ENCODE peak calls at places on chromosomes 12 and 14, in nine cellular contexts. U, N, B, G, I, M, P, E and Q are unnamed samples.

GRCh38 chr14:50901361-50901760 is 29.5 kb downstream of the ABHD12B start:
- DNase-seq in P (no peak), G (no peak), E (no peak), B (no peak), U (no peak), M (no peak), I (no peak), N (no peak), Q (no peak)

GRCh38 chr12:109817627-109818231 is 15.5 kb downstream of the TRPV4 start:
- DNase-seq in I (no peak), M (no peak), U (no peak), N (no peak), G (no peak), B (no peak), E (no peak), P (no peak), Q (no peak)

GRCh38 chr12:6167327-6168280 is 32.6 kb upstream of the CD9 start:
- DNase-seq in E (peak; percentile 89), B (peak; percentile 99), M (no peak), U (no peak), N (peak; percentile 90), I (peak; percentile 98), G (peak; percentile 83), P (peak; percentile 82), Q (peak; percentile 75)

GRCh38 chr14:54533100-54533499 is 23.4 kb downstream of the CGRRF1 start:
- DNase-seq in G (no peak), B (no peak), I (no peak), N (no peak), U (no peak), E (no peak), P (no peak), M (no peak), Q (no peak)

GRCh38 chr12:6548556-6549378 is 7.1 kb downstream of the IFFO1 start:
- DNase-seq in E (no peak), I (peak; percentile 97), N (no peak), B (peak; percentile 90), G (no peak), P (no peak), M (no peak), U (no peak), Q (peak; percentile 68)

GRCh38 chr14:105348945-105349699 is 34.6 kb downstream of the PACS2 start:
- DNase-seq in N (no peak), P (no peak), G (no peak), U (no peak), M (no peak), B (no peak), E (no peak), I (no peak), Q (no peak)

GRCh38 chr12:1279050-1279449 is 288.0 kb downstream of the ERC1 start:
- DNase-seq in M (no peak), B (no peak), P (no peak), G (no peak), N (no peak), E (no peak), I (peak; percentile 6), U (no peak), Q (no peak)

GRCh38 chr14:79016828-79017505 is 846.8 kb downstream of the NRXN3 start:
- DNase-seq in M (no peak), P (no peak), I (peak; percentile 60), B (peak; percentile 88), E (no peak), G (peak; percentile 18), U (no peak), N (peak; percentile 48), Q (no peak)

GRCh38 chr14:54206477-54206876 is 190.3 kb upstream of the CDKN3 start:
- DNase-seq in G (no peak), E (no peak), B (no peak), P (no peak), N (no peak), U (no peak), M (no peak), I (no peak), Q (no peak)

GRCh38 chr14:83004456-83005006 is 1470.9 kb upstream of the SEL1L start:
- DNase-seq in B (no peak), I (no peak), M (no peak), P (no peak), G (no peak), E (no peak), U (no peak), N (no peak), Q (no peak)

GRCh38 chr12:50061172-50061571 is 3.8 kb downstream of the ASIC1 start:
- DNase-seq in B (no peak), N (no peak), E (no peak), P (no peak), I (no peak), M (no peak), G (no peak), U (no peak), Q (no peak)

GRCh38 chr12:15963271-15963670 is 52.1 kb downstream of the DERA start:
- DNase-seq in G (no peak), U (no peak), I (peak; percentile 81), P (no peak), M (no peak), B (peak; percentile 83), N (peak; percentile 66), E (no peak), Q (no peak)

GRCh38 chr12:6792522-6793201 is 3.3 kb downstream of the CD4 start:
- DNase-seq in U (no peak), I (no peak), N (no peak), B (peak; percentile 13), G (no peak), P (no peak), E (peak; percentile 78), M (no peak), Q (no peak)

GRCh38 chr12:90585640-90586304 is 369.2 kb downstream of the CCER1 start:
- DNase-seq in I (no peak), B (no peak), E (no peak), N (no peak), G (no peak), P (no peak), M (no peak), U (no peak), Q (no peak)

GRCh38 chr14:71142375-71143038 is 235.2 kb downstream of the PCNX1 start:
- DNase-seq in U (peak; percentile 61), B (peak; percentile 98), M (no peak), P (no peak), G (no peak), N (peak; percentile 94), E (no peak), I (peak; percentile 97), Q (no peak)

GRCh38 chr14:85565862-85566296 is 35.9 kb downstream of the FLRT2 start:
- DNase-seq in U (no peak), I (peak; percentile 79), G (no peak), M (no peak), E (no peak), N (peak; percentile 95), P (no peak), B (peak; percentile 69), Q (no peak)

GRCh38 chr14:92519246-92520101 is 5.9 kb downstream of the RIN3 start:
- DNase-seq in B (no peak), E (no peak), M (no peak), P (no peak), U (no peak), N (no peak), I (no peak), G (no peak), Q (no peak)

GRCh38 chr12:69105101-69105613 is 134.2 kb upstream of the CPSF6 start:
- DNase-seq in B (no peak), I (no peak), M (no peak), P (no peak), N (no peak), U (no peak), E (no peak), G (no peak), Q (no peak)

GRCh38 chr12:80589091-80589490 is 118.3 kb upstream of the MYF6 start:
- DNase-seq in G (no peak), N (no peak), E (no peak), U (no peak), P (no peak), M (no peak), B (no peak), I (no peak), Q (no peak)

GRCh38 chr14:101313268-101313667 is 248.0 kb upstream of the DIO3 start:
- DNase-seq in G (no peak), I (no peak), N (no peak), M (peak; percentile 80), U (no peak), P (no peak), E (no peak), B (no peak), Q (no peak)

GRCh38 chr14:101318271-101318670 is 243.0 kb upstream of the DIO3 start:
- DNase-seq in B (no peak), U (no peak), E (no peak), G (peak; percentile 46), I (no peak), N (no peak), M (peak; percentile 21), P (no peak), Q (no peak)

GRCh38 chr14:101320386-101320785 is 240.9 kb upstream of the DIO3 start:
- DNase-seq in B (no peak), N (no peak), P (no peak), U (no peak), M (peak; percentile 34), I (no peak), E (no peak), G (peak; percentile 28), Q (no peak)

GRCh38 chr14:101315802-101316296 is 245.4 kb upstream of the DIO3 start:
- DNase-seq in E (no peak), P (peak; percentile 44), N (peak; percentile 6), B (no peak), G (peak; percentile 83), M (peak; percentile 53), I (no peak), U (no peak), Q (no peak)
- H3K9me3 ChIP-seq in E (peaks cover 22% of the 10 kb centered on the region), P (peaks cover 16% of the 10 kb centered on the region), N (peaks cover 18% of the 10 kb centered on the region), B (peaks cover 10% of the 10 kb centered on the region), G (no peaks in the 10 kb centered on the region), M (no peaks in the 10 kb centered on the region), I (no peaks in the 10 kb centered on the region), U (peaks cover 4% of the 10 kb centered on the region), Q (no peaks in the 10 kb centered on the region)

GRCh38 chr14:68970736-68971135 is 8.4 kb downstream of the ACTN1 start:
- DNase-seq in P (no peak), N (no peak), G (no peak), B (no peak), M (no peak), I (no peak), U (no peak), E (no peak), Q (no peak)
- H3K4me1 ChIP-seq in P (peaks cover 17% of the 10 kb centered on the region), N (peaks cover 97% of the 10 kb centered on the region), G (peaks cover 54% of the 10 kb centered on the region), B (peaks cover 81% of the 10 kb centered on the region), M (peaks cover 82% of the 10 kb centered on the region), I (peaks cover 56% of the 10 kb centered on the region), U (peaks cover 74% of the 10 kb centered on the region), E (peaks cover 83% of the 10 kb centered on the region), Q (peaks cover 71% of the 10 kb centered on the region)

DNA sequence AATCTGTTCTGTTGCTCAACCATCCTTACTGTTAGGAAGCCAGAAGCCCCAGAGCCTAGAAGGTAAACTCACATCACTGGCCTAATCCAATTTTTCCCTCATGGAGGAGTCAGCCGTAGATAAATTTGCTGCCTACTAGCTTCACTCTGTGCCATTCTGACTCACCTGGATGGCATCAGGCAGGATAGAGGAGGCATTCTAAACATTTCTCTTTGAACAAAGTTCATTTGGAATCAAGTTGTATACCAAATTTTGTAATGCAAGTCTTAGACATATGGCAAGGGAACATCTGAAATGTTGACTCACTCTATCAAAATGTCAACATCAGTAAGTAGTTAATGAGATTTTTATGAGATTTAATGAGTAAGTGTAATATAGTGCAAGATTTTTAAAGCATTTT is 13.6 kb upstream of the TBC1D30 start:
- DNase-seq in M (peak; percentile 1), B (no peak), G (peak; percentile 15), E (no peak), P (no peak), I (peak; percentile 20), N (no peak), U (no peak), Q (no peak)
- H3K9me3 ChIP-seq in M (no peaks in the 10 kb centered on the region), B (no peaks in the 10 kb centered on the region), G (no peaks in the 10 kb centered on the region), E (no peaks in the 10 kb centered on the region), P (no peaks in the 10 kb centered on the region), I (no peaks in the 10 kb centered on the region), N (no peaks in the 10 kb centered on the region), U (no peaks in the 10 kb centered on the region), Q (no peaks in the 10 kb centered on the region)

GRCh38 chr12:120846721-120847120 is 57.4 kb downstream of the SPPL3 start:
- DNase-seq in N (no peak), U (no peak), G (no peak), E (no peak), M (no peak), P (no peak), I (peak; percentile 35), B (peak; percentile 50), Q (no peak)
- H3K4me1 ChIP-seq in N (peaks cover 16% of the 10 kb centered on the region), U (peaks cover 20% of the 10 kb centered on the region), G (no peaks in the 10 kb centered on the region), E (peaks cover 65% of the 10 kb centered on the region), M (peaks cover 69% of the 10 kb centered on the region), P (peaks cover 16% of the 10 kb centered on the region), I (peaks cover 27% of the 10 kb centered on the region), B (peaks cover 15% of the 10 kb centered on the region), Q (peaks cover 50% of the 10 kb centered on the region)